ENCODE peak calls at places on chromosome 12, in six cellular contexts. Q, J, H, Y, W and Z are unnamed samples.

GRCh38 chr12:99996095-99996494 is 11.4 kb upstream of the ANKS1B start:
- DNase-seq in Q (no peak), J (no peak), H (no peak), Y (no peak), W (no peak), Z (no peak)

GRCh38 chr12:132622437-132623071 is 4.0 kb downstream of the P2RX2 start:
- DNase-seq in Q (no peak), J (peak; percentile 94), H (no peak), Y (no peak), W (peak; percentile 84), Z (peak; percentile 84)

GRCh38 chr12:108457006-108457733 is 57.9 kb upstream of the FICD start:
- DNase-seq in Q (peak; percentile 70), J (peak; percentile 34), H (peak; percentile 54), Y (peak; percentile 52), W (peak; percentile 33), Z (peak; percentile 17)

GRCh38 chr12:64457036-64457435 is 5.1 kb downstream of the TBK1 start:
- DNase-seq in Q (no peak), J (peak; percentile 48), H (no peak), Y (no peak), W (peak; percentile 3), Z (peak; percentile 56)

GRCh38 chr12:130424858-130425697 is 87.4 kb downstream of the PIWIL1 start:
- DNase-seq in Q (peak; percentile 26), J (no peak), H (no peak), Y (peak; percentile 32), W (no peak), Z (no peak)

GRCh38 chr12:120936197-120936596 is 32.0 kb upstream of the SPPL3 start:
- DNase-seq in Q (no peak), J (no peak), H (no peak), Y (no peak), W (no peak), Z (no peak)

GRCh38 chr12:2540535-2540941 is 254.2 kb upstream of the FKBP4 start:
- DNase-seq in Q (no peak), J (no peak), H (no peak), Y (no peak), W (no peak), Z (no peak)

GRCh38 chr12:68119724-68120211 is 39.8 kb downstream of the IFNG start:
- DNase-seq in Q (no peak), J (no peak), H (no peak), Y (no peak), W (no peak), Z (no peak)

GRCh38 chr12:91441996-91442395 is 259.4 kb upstream of the DCN start:
- DNase-seq in Q (no peak), J (no peak), H (no peak), Y (no peak), W (no peak), Z (no peak)

GRCh38 chr12:95002754-95003153 is 743 bp downstream of the NDUFA12 start:
- DNase-seq in Q (no peak), J (no peak), H (no peak), Y (no peak), W (no peak), Z (no peak)

GRCh38 chr12:50394469-50395029 is 1.9 kb downstream of the FAM186A start:
- DNase-seq in Q (no peak), J (no peak), H (no peak), Y (no peak), W (peak; percentile 36), Z (peak; percentile 61)

GRCh38 chr12:57756406-57757341 is 1.8 kb downstream of the MARCHF9 start:
- DNase-seq in Q (peak; percentile 89), J (no peak), H (no peak), Y (peak; percentile 88), W (no peak), Z (peak; percentile 68)

GRCh38 chr12:39692258-39692853 is 72.8 kb upstream of the ABCD2 start:
- DNase-seq in Q (no peak), J (no peak), H (no peak), Y (no peak), W (no peak), Z (peak; percentile 2)

GRCh38 chr12:105170139-105170538 is 62.6 kb downstream of the WASHC4 start:
- DNase-seq in Q (no peak), J (no peak), H (no peak), Y (no peak), W (no peak), Z (no peak)

GRCh38 chr12:105172037-105172436 is 63.9 kb downstream of the APPL2 start:
- DNase-seq in Q (no peak), J (no peak), H (no peak), Y (no peak), W (peak; percentile 20), Z (no peak)

GRCh38 chr12:105177208-105177607 is 58.8 kb downstream of the APPL2 start:
- DNase-seq in Q (no peak), J (no peak), H (no peak), Y (no peak), W (no peak), Z (no peak)

GRCh38 chr12:105175397-105175990 is 60.5 kb downstream of the APPL2 start:
- DNase-seq in Q (no peak), J (no peak), H (no peak), Y (no peak), W (no peak), Z (no peak)
- H4K91ac ChIP-seq in Q (no peak overlapping the region), J (no peak overlapping the region), H (no peak overlapping the region), Y (no peak overlapping the region), W (no peak overlapping the region), Z (no peak overlapping the region)

GRCh38 chr12:49304161-49304560 is 9.2 kb downstream of the PRPH start:
- DNase-seq in Q (no peak), J (peak; percentile 62), H (no peak), Y (no peak), W (peak; percentile 89), Z (peak; percentile 53)
- H4K91ac ChIP-seq in Q (no peak overlapping the region), J (no peak overlapping the region), H (no peak overlapping the region), Y (no peak overlapping the region), W (no peak overlapping the region), Z (no peak overlapping the region)

GRCh38 chr12:126798449-126798848 is 1468.5 kb upstream of the TMEM132C start:
- DNase-seq in Q (no peak), J (no peak), H (no peak), Y (no peak), W (no peak), Z (no peak)

GRCh38 chr12:126792411-126792810 is 1474.6 kb upstream of the TMEM132C start:
- DNase-seq in Q (no peak), J (no peak), H (no peak), Y (no peak), W (no peak), Z (no peak)

DNA sequence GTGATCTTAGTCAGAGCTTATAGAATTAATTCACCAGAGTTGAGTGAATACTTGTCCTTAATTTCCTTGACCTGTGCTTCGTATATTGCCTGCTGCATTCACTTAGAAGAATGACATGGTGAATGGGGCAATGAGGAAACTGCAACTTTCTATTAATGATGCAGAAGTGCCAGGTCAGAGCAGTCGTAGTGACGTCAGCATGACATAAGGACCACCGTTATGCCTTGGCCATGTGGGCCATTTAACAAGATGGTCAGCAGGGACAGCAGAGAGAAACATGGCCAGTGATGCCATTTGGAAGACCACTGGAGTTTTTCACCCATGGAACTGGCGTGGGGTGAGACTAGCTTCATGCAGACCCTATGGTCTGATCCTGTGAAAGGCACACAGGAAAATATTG is 1469.4 kb upstream of the TMEM132C start:
- DNase-seq in Q (no peak), J (no peak), H (no peak), Y (no peak), W (no peak), Z (no peak)
- H4K91ac ChIP-seq in Q (no peak overlapping the region), J (no peak overlapping the region), H (no peak overlapping the region), Y (no peak overlapping the region), W (no peak overlapping the region), Z (no peak overlapping the region)

GRCh38 chr12:4370265-4370664 is 9.2 kb downstream of the FGF23 start:
- DNase-seq in Q (no peak), J (no peak), H (no peak), Y (no peak), W (no peak), Z (no peak)

GRCh38 chr12:4366090-4366489 is 13.4 kb downstream of the FGF23 start:
- DNase-seq in Q (no peak), J (no peak), H (no peak), Y (no peak), W (no peak), Z (no peak)

GRCh38 chr12:4372653-4373052 is 6.9 kb downstream of the FGF23 start:
- DNase-seq in Q (no peak), J (no peak), H (no peak), Y (no peak), W (no peak), Z (no peak)

GRCh38 chr12:4369548-4369947 is 10.0 kb downstream of the FGF23 start:
- DNase-seq in Q (no peak), J (no peak), H (no peak), Y (no peak), W (no peak), Z (no peak)
- H4K91ac ChIP-seq in Q (no peak overlapping the region), J (no peak overlapping the region), H (no peak overlapping the region), Y (no peak overlapping the region), W (no peak overlapping the region), Z (no peak overlapping the region)